ENCODE peak calls at places on chromosome 16, in seven cellular contexts. One of them, this sample, is unnamed.

GRCh38 chr16:19143241-19143640 is 24.8 kb upstream of the SYT17 start:
- DNase-seq in HepG2: no peak
- DNase-seq in H1: no peak
- DNase-seq in HCT116: no peak
- DNase-seq in GM12878: no peak
- DNase-seq in SK-N-SH: peak; percentile 22
- DNase-seq in K562: no peak
- DNase-seq in this sample: no peak

GRCh38 chr16:8571061-8571596 is 19.2 kb downstream of the TMEM114 start:
- DNase-seq in GM12878: no peak
- DNase-seq in SK-N-SH: no peak
- DNase-seq in H1: no peak
- DNase-seq in K562: no peak
- DNase-seq in HepG2: peak; percentile 94
- DNase-seq in HCT116: no peak
- DNase-seq in this sample: no peak

GRCh38 chr16:27446721-27447120 is 44.7 kb downstream of the IL21R start:
- DNase-seq in SK-N-SH: no peak
- DNase-seq in K562: no peak
- DNase-seq in H1: no peak
- DNase-seq in HepG2: no peak
- DNase-seq in GM12878: no peak
- DNase-seq in HCT116: no peak
- DNase-seq in this sample: no peak

GRCh38 chr16:24471616-24472015 is 67.8 kb upstream of the RBBP6 start:
- DNase-seq in SK-N-SH: no peak
- DNase-seq in GM12878: no peak
- DNase-seq in H1: no peak
- DNase-seq in HepG2: no peak
- DNase-seq in K562: no peak
- DNase-seq in HCT116: no peak
- DNase-seq in this sample: no peak

GRCh38 chr16:85898521-85899442 is at the start of gene IRF8:
- DNase-seq in HepG2: no peak
- DNase-seq in K562: no peak
- DNase-seq in H1: peak; percentile 84
- DNase-seq in HCT116: no peak
- DNase-seq in SK-N-SH: peak; percentile 42
- DNase-seq in GM12878: peak; percentile 59
- DNase-seq in this sample: no peak

GRCh38 chr16:29663020-29663828 is at the start of gene SPN:
- DNase-seq in HCT116: no peak
- DNase-seq in GM12878: no peak
- DNase-seq in HepG2: no peak
- DNase-seq in SK-N-SH: no peak
- DNase-seq in H1: no peak
- DNase-seq in K562: peak; percentile 93
- DNase-seq in this sample: no peak

GRCh38 chr16:70715113-70715711 is 29.4 kb upstream of the MTSS2 start:
- DNase-seq in GM12878: no peak
- DNase-seq in HepG2: no peak
- DNase-seq in SK-N-SH: peak; percentile 87
- DNase-seq in K562: no peak
- DNase-seq in H1: no peak
- DNase-seq in HCT116: no peak
- DNase-seq in this sample: peak; percentile 75

GRCh38 chr16:80518436-80518835 is 22.4 kb upstream of the DYNLRB2 start:
- DNase-seq in GM12878: no peak
- DNase-seq in HepG2: no peak
- DNase-seq in K562: no peak
- DNase-seq in H1: no peak
- DNase-seq in HCT116: no peak
- DNase-seq in SK-N-SH: no peak
- DNase-seq in this sample: no peak

GRCh38 chr16:57134982-57135381 is 42.6 kb downstream of the CPNE2 start:
- DNase-seq in H1: no peak
- DNase-seq in SK-N-SH: no peak
- DNase-seq in K562: no peak
- DNase-seq in GM12878: no peak
- DNase-seq in HCT116: no peak
- DNase-seq in HepG2: no peak
- DNase-seq in this sample: peak; percentile 15

GRCh38 chr16:23952128-23953041 is 116.6 kb downstream of the PRKCB start:
- DNase-seq in HepG2: no peak
- DNase-seq in H1: no peak
- DNase-seq in K562: peak; percentile 85
- DNase-seq in SK-N-SH: peak; percentile 22
- DNase-seq in HCT116: no peak
- DNase-seq in GM12878: no peak
- DNase-seq in this sample: peak; percentile 21

GRCh38 chr16:48558269-48558915 is 51.6 kb downstream of the N4BP1 start:
- DNase-seq in K562: no peak
- DNase-seq in HepG2: no peak
- DNase-seq in H1: no peak
- DNase-seq in HCT116: no peak
- DNase-seq in SK-N-SH: no peak
- DNase-seq in GM12878: no peak
- DNase-seq in this sample: no peak

GRCh38 chr16:28181557-28181914 is 30.2 kb downstream of the XPO6 start:
- DNase-seq in SK-N-SH: no peak
- DNase-seq in HepG2: peak; percentile 88
- DNase-seq in H1: no peak
- DNase-seq in K562: no peak
- DNase-seq in HCT116: peak; percentile 51
- DNase-seq in GM12878: no peak
- DNase-seq in this sample: no peak

GRCh38 chr16:16925432-16925831 is 545.3 kb downstream of the XYLT1 start:
- DNase-seq in SK-N-SH: no peak
- DNase-seq in HepG2: no peak
- DNase-seq in HCT116: no peak
- DNase-seq in K562: no peak
- DNase-seq in GM12878: no peak
- DNase-seq in H1: no peak
- DNase-seq in this sample: no peak

GRCh38 chr16:9316615-9317014 is 225.2 kb downstream of the HAPSTR1 start:
- DNase-seq in HepG2: peak; percentile 97
- DNase-seq in H1: no peak
- DNase-seq in K562: no peak
- DNase-seq in HCT116: no peak
- DNase-seq in GM12878: no peak
- DNase-seq in SK-N-SH: no peak
- DNase-seq in this sample: no peak

GRCh38 chr16:53159781-53160436 is 105.1 kb downstream of the CHD9 start:
- DNase-seq in GM12878: peak; percentile 20
- DNase-seq in K562: peak; percentile 45
- DNase-seq in HCT116: peak; percentile 26
- DNase-seq in SK-N-SH: peak; percentile 43
- DNase-seq in HepG2: peak; percentile 60
- DNase-seq in H1: peak; percentile 50
- DNase-seq in this sample: peak; percentile 4

GRCh38 chr16:82152641-82153094 is 17.4 kb downstream of the MPHOSPH6 start:
- DNase-seq in H1: no peak
- DNase-seq in K562: peak; percentile 42
- DNase-seq in SK-N-SH: no peak
- DNase-seq in HepG2: peak; percentile 20
- DNase-seq in GM12878: no peak
- DNase-seq in HCT116: no peak
- DNase-seq in this sample: peak; percentile 55

DNA sequence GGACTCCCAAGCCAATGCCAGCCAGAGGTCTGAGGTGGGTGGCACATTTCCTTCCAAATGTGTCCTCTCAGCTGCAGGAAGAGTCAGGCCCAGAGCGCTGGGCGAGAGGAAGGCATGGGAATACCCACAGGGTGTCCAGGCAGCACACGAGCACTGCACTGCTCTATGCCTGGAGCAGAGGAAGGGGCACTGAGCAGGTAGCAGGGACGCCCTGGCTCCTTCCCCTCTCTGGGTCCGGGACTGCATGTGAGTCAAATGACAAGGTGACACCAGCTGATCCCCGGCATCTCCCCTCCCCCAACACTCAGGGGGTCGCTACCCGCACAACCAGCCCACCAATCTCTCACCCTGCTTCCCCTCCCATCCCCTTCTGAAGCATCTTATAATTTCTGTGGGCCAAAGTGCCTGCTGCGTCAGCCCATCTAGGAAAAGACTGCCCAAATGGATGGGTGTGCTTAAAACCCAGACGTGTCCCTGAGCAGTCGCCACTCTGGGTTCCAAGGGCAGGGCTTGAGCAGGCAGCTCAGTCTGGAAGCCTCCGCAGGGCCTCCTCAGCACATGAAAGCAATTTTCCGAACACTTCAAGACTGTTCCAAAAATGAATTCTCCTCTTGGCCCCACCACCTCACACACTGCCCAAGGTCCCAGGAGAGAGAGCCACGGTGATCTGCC is 12.0 kb upstream of the BCAR1 start:
- DNase-seq in SK-N-SH: peak; percentile 12
- DNase-seq in K562: no peak
- DNase-seq in H1: no peak
- DNase-seq in HCT116: no peak
- DNase-seq in GM12878: no peak
- DNase-seq in HepG2: no peak
- DNase-seq in this sample: no peak
- TF ChIP-seq JUND in SK-N-SH: no peak
- TF ChIP-seq JUND in K562: no peak
- TF ChIP-seq JUND in H1: no peak
- TF ChIP-seq JUND in HCT116: no peak
- TF ChIP-seq JUND in GM12878: no peak
- TF ChIP-seq JUND in HepG2: no peak
- TF ChIP-seq JUND in this sample: no peak

GRCh38 chr16:50388491-50388890 is 19.7 kb upstream of the BRD7 start:
- DNase-seq in HCT116: no peak
- DNase-seq in K562: no peak
- DNase-seq in HepG2: no peak
- DNase-seq in GM12878: no peak
- DNase-seq in H1: no peak
- DNase-seq in SK-N-SH: no peak
- DNase-seq in this sample: no peak
- TF ChIP-seq JUND in HCT116: no peak
- TF ChIP-seq JUND in K562: no peak
- TF ChIP-seq JUND in HepG2: no peak
- TF ChIP-seq JUND in GM12878: no peak
- TF ChIP-seq JUND in H1: no peak
- TF ChIP-seq JUND in SK-N-SH: no peak
- TF ChIP-seq JUND in this sample: no peak

GRCh38 chr16:89633064-89633631 is 19.7 kb downstream of the DPEP1 start:
- DNase-seq in GM12878: no peak
- DNase-seq in HCT116: peak; percentile 21
- DNase-seq in H1: no peak
- DNase-seq in SK-N-SH: peak; percentile 67
- DNase-seq in HepG2: no peak
- DNase-seq in K562: no peak
- DNase-seq in this sample: no peak
- TF ChIP-seq JUND in GM12878: no peak
- TF ChIP-seq JUND in HCT116: no peak
- TF ChIP-seq JUND in H1: no peak
- TF ChIP-seq JUND in SK-N-SH: no peak
- TF ChIP-seq JUND in HepG2: no peak
- TF ChIP-seq JUND in K562: no peak
- TF ChIP-seq JUND in this sample: no peak

DNA sequence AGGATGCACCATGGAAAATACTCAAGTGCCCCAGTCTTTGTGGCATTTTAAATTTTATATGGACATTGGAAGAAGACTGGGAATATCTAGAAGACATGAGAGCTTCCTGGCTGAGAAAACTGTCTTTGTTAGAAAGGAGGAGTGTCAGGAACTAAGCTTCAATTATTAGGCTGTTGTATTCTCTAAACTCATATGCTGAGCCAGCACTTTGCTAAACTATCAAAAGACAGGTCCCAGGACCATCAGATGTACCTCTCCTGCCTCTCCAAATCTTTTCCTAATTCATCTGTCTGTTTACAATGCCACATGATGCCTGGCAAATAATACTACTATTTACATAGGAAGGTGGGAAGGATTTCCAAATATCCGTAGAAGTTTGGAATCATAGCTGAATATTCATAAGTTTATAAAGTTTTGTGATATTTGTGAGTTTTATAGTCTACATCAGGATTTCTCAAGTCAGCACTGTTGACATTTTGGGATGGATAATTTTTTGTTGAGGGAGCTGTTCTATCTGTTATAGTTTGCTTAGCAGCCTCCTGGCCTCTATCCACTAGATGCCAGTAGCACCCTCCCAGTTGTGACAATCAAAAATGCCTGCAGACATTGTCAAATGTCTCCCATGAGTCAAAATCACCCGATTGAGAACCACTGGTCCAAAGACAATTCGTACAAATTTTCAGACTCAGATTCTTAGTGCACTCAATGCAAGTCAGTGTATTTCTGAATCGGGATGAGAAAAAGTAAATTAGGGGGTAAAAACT is 61.2 kb upstream of the NETO2 start:
- DNase-seq in K562: no peak
- DNase-seq in HCT116: no peak
- DNase-seq in GM12878: no peak
- DNase-seq in HepG2: no peak
- DNase-seq in H1: no peak
- DNase-seq in SK-N-SH: no peak
- DNase-seq in this sample: no peak
- TF ChIP-seq JUND in K562: no peak
- TF ChIP-seq JUND in HCT116: no peak
- TF ChIP-seq JUND in GM12878: no peak
- TF ChIP-seq JUND in HepG2: no peak
- TF ChIP-seq JUND in H1: no peak
- TF ChIP-seq JUND in SK-N-SH: no peak
- TF ChIP-seq JUND in this sample: no peak

This sample was measured in T47D.